ENCODE peak calls at places on chromosomes 11 and 22, in six cellular contexts. Y, P, X, W, E and N are unnamed samples.

GRCh38 chr11:34564406-34564805 is 50.8 kb upstream of the ELF5 start:
- DNase-seq in P (no peak), E (no peak), W (no peak), X (no peak), Y (no peak), N (no peak)

GRCh38 chr11:117219001-117219400 is 12.9 kb downstream of the PCSK7 start:
- DNase-seq in P (no peak), W (no peak), Y (no peak), E (no peak), X (no peak), N (no peak)

GRCh38 chr11:121329786-121330395 is 37.3 kb downstream of the SC5D start:
- DNase-seq in P (no peak), Y (peak), X (no peak), W (no peak), E (no peak), N (no peak)

GRCh38 chr11:115042002-115042401 is 363.7 kb downstream of the NXPE2 start:
- DNase-seq in W (no peak), X (no peak), E (no peak), Y (no peak), P (no peak), N (no peak)

GRCh38 chr11:130761560-130762220 is 154.6 kb downstream of the SNX19 start:
- DNase-seq in W (no peak), X (no peak), E (no peak), Y (no peak), P (no peak), N (no peak)

GRCh38 chr11:103035656-103036434 is 56.1 kb downstream of the DCUN1D5 start:
- DNase-seq in P (peak), X (peak), Y (peak), W (peak), E (peak), N (peak)

GRCh38 chr11:40030867-40031266 is 1428.6 kb downstream of the LRRC4C start:
- DNase-seq in X (no peak), W (no peak), Y (no peak), E (no peak), P (no peak), N (no peak)

GRCh38 chr11:40170076-40170475 is 1289.4 kb downstream of the LRRC4C start:
- DNase-seq in X (no peak), E (no peak), Y (peak), W (no peak), P (peak), N (no peak)

GRCh38 chr11:113436672-113437252 is 38.4 kb downstream of the DRD2 start:
- DNase-seq in W (no peak), P (no peak), E (no peak), Y (no peak), X (no peak), N (no peak)

GRCh38 chr22:19350947-19351346 is 59.4 kb upstream of the CLTCL1 start:
- DNase-seq in Y (no peak), P (no peak), E (no peak), W (no peak), X (no peak), N (no peak)

GRCh38 chr11:130516175-130516867 is 67.9 kb downstream of the ADAMTS15 start:
- DNase-seq in Y (no peak), E (no peak), X (no peak), P (no peak), W (no peak), N (no peak)

GRCh38 chr22:37139762-37140161 is 10.0 kb downstream of the IL2RB start:
- DNase-seq in E (no peak), W (no peak), Y (no peak), X (no peak), P (no peak), N (no peak)

GRCh38 chr11:121282376-121282775 is 10.2 kb upstream of the SC5D start:
- DNase-seq in Y (no peak), X (no peak), W (peak), P (no peak), E (no peak), N (no peak)

GRCh38 chr11:61071208-61071681 is 31.0 kb upstream of the CD5 start:
- DNase-seq in P (no peak), E (no peak), Y (no peak), W (peak), X (no peak), N (no peak)
- TF ChIP-seq MYC in P (no peak), E (peak), Y (no peak), W (no peak), X (no peak), N (no peak)

GRCh38 chr22:39316440-39317083 is 2.9 kb downstream of the RPL3 start:
- DNase-seq in P (peak), W (peak), X (peak), Y (peak), E (no peak), N (peak)
- TF ChIP-seq MAX in P (no peak), W (no peak), X (peak), Y (no peak), E (no peak), N (no peak)

GRCh38 chr22:17265649-17266248 is 46.5 kb upstream of the ADA2 start:
- DNase-seq in W (no peak), X (no peak), P (no peak), E (no peak), Y (no peak), N (no peak)

GRCh38 chr22:17267661-17268330 is 48.6 kb upstream of the ADA2 start:
- DNase-seq in Y (no peak), X (no peak), W (no peak), P (no peak), E (no peak), N (no peak)

GRCh38 chr22:17268501-17269223 is 49.4 kb upstream of the ADA2 start:
- DNase-seq in P (no peak), W (no peak), X (no peak), Y (no peak), E (peak), N (no peak)

GRCh38 chr22:17264321-17265052 is 45.3 kb upstream of the ADA2 start:
- DNase-seq in E (no peak), W (no peak), X (no peak), P (no peak), Y (no peak), N (no peak)

DNA sequence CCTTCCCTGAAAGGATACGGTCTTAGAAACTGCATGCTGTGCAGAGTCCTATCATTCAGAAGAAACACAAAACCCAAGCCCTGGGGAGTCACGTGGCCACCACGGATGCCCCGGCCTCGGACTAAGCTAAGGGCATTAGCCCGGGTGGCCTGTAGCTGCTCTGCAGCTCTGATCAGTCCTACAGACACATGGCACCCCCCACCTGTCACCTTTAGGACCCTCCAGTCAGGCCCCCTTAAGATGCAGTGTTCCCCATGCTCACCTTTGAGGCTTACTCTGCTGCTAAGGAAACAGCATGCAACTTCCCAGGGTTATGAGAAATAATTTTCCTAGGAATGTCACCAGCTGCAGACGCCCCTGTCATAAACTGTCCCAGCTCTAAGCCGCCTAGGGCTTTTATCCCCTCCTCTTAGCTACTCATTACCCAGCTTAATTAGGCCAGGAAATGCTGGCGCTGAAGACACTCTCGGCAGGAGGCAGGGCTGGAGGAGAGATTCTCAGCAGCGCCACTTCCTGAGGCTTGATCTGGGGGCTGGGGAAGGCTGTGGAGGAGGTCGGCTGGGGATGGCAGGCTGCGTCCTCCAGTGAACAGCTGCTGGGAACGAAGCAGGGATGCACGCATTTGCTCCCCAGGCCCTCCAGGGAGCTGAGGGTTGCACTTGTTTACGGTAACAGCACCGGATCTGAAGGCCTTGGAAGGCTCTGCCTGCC is 47.2 kb upstream of the ADA2 start:
- DNase-seq in E (no peak), P (no peak), W (peak), Y (no peak), X (no peak), N (no peak)
- TF ChIP-seq MYC in E (no peak), P (no peak), W (no peak), Y (no peak), X (no peak), N (no peak)

GRCh38 chr11:123197711-123198110 is 2.7 kb upstream of the CLMP start:
- DNase-seq in W (peak), X (no peak), Y (no peak), P (no peak), E (no peak), N (no peak)
- TF ChIP-seq MAX in W (peak), X (no peak), Y (no peak), P (no peak), E (no peak), N (no peak)

GRCh38 chr11:98194611-98195010 is 826.1 kb upstream of the CNTN5 start:
- DNase-seq in Y (no peak), E (no peak), X (no peak), W (no peak), P (no peak), N (no peak)
- TF ChIP-seq MYC in Y (no peak), E (no peak), X (no peak), W (no peak), P (no peak), N (no peak)

GRCh38 chr22:49911881-49912625 is 6.2 kb downstream of the ALG12 start:
- DNase-seq in E (no peak), P (no peak), W (no peak), Y (no peak), X (no peak), N (no peak)
- TF ChIP-seq MAX in E (no peak), P (no peak), W (no peak), Y (no peak), X (no peak), N (no peak)

DNA sequence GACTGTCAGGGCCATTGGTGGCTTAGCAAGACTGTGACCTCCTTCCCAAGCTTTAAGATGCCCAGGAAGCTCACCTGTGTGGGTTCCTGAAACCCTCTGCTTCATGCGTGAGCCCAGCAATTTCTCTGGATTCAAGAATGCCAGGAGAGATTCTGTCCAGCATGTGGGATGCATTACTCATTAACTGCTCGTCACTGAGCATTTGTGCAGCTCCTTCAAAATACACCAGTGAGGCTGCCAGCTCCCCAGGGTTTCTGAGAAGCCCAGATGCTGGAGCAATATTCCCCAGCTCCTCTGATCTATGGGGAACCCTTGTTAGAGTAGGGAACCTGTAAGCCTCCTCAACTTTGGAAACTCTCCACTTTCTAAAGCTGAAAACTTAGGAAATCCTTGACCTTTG is 126.5 kb downstream of the CHST1 start:
- DNase-seq in X (no peak), P (no peak), Y (no peak), E (no peak), W (no peak), N (no peak)
- TF ChIP-seq MYC in X (no peak), P (no peak), Y (no peak), E (no peak), W (no peak), N (no peak)

GRCh38 chr22:27757928-27758525 is 43.5 kb downstream of the MN1 start:
- DNase-seq in Y (no peak), W (no peak), E (no peak), X (no peak), P (no peak), N (no peak)
- TF ChIP-seq MAX in Y (no peak), W (no peak), E (no peak), X (no peak), P (no peak), N (no peak)

GRCh38 chr11:93622043-93622442 is 39.4 kb upstream of the CEP295 start:
- DNase-seq in W (peak), P (no peak), Y (peak), E (no peak), X (peak), N (no peak)
- TF ChIP-seq MYC in W (no peak), P (no peak), Y (no peak), E (no peak), X (no peak), N (no peak)

GRCh38 chr11:88552377-88553029 is 215.0 kb upstream of the CTSC start:
- DNase-seq in Y (peak), X (peak), P (peak), W (peak), E (peak), N (no peak)
- TF ChIP-seq MAX in Y (no peak), X (no peak), P (no peak), W (no peak), E (no peak), N (no peak)